ENCODE peak calls at places on chromosome 19, in five cellular contexts. A, W, S, X and B are unnamed samples.

GRCh38 chr19:33388817-33389573 is 15.5 kb downstream of the CEBPG start:
- DNase-seq in A (peak; percentile 24), S (no peak), W (no peak), X (peak; percentile 42), B (no peak)

GRCh38 chr19:46753420-46754155 is 7.3 kb upstream of the STRN4 start:
- DNase-seq in X (no peak), W (peak; percentile 56), S (peak; percentile 59), A (peak; percentile 67), B (no peak)

GRCh38 chr19:13118424-13119193 is 545 bp downstream of the NACC1 start:
- DNase-seq in W (no peak), A (peak; percentile 42), X (no peak), S (peak; percentile 59), B (no peak)

GRCh38 chr19:6273701-6274601 is 5.8 kb downstream of the MLLT1 start:
- DNase-seq in W (peak; percentile 85), X (peak; percentile 76), A (peak; percentile 82), S (peak; percentile 99), B (peak; percentile 94)

GRCh38 chr19:2478756-2479555 is 3.0 kb downstream of the GADD45B start:
- DNase-seq in X (peak; percentile 65), A (peak; percentile 79), W (peak; percentile 69), S (peak; percentile 94), B (peak; percentile 82)

GRCh38 chr19:44258835-44259413 is 762 bp upstream of the ZNF233 start:
- DNase-seq in A (no peak), S (no peak), X (no peak), W (no peak), B (no peak)

GRCh38 chr19:55526216-55527196 is 10.4 kb downstream of the SBK2 start:
- DNase-seq in A (peak; percentile 39), W (no peak), X (no peak), S (peak; percentile 83), B (peak; percentile 49)

GRCh38 chr19:40585677-40586422 is 9.2 kb downstream of the SHKBP1 start:
- DNase-seq in X (no peak), A (no peak), W (no peak), S (peak; percentile 70), B (peak; percentile 72)

GRCh38 chr19:16283103-16283469 is 41.5 kb upstream of the KLF2 start:
- DNase-seq in A (no peak), X (no peak), W (peak; percentile 50), S (no peak), B (no peak)

GRCh38 chr19:28874742-28875141 is 338.2 kb downstream of the UQCRFS1 start:
- DNase-seq in X (no peak), S (no peak), W (no peak), A (no peak), B (no peak)

GRCh38 chr19:19514881-19515763 is at the start of gene TSSK6:
- DNase-seq in A (no peak), S (no peak), X (no peak), W (no peak), B (no peak)

GRCh38 chr19:858868-859843 is at the start of gene CFD:
- DNase-seq in S (peak; percentile 36), A (no peak), X (no peak), W (peak; percentile 75), B (no peak)

GRCh38 chr19:20367811-20368294 is 197.7 kb downstream of the ZNF737 start:
- DNase-seq in A (no peak), X (peak; percentile 48), W (no peak), S (no peak), B (no peak)

GRCh38 chr19:6736169-6736916 is 1.0 kb downstream of the GPR108 start:
- DNase-seq in A (peak; percentile 75), X (peak; percentile 79), W (peak; percentile 59), S (peak; percentile 94), B (peak; percentile 86)

GRCh38 chr19:45497791-45498190 is 452 bp upstream of the PPM1N start:
- DNase-seq in W (no peak), A (no peak), S (no peak), X (no peak), B (no peak)

GRCh38 chr19:45800009-45800553 is 7.4 kb upstream of the DMWD start:
- DNase-seq in X (no peak), W (no peak), S (peak; percentile 76), A (no peak), B (peak; percentile 40)

GRCh38 chr19:38115264-38115802 is 108.7 kb downstream of the DPF1 start:
- DNase-seq in W (no peak), A (no peak), X (no peak), S (no peak), B (no peak)

GRCh38 chr19:46766569-46767317 is 20.5 kb upstream of the STRN4 start:
- DNase-seq in S (peak; percentile 38), X (no peak), A (no peak), W (no peak), B (no peak)

GRCh38 chr19:43872547-43873336 is 45.6 kb downstream of the ZNF283 start:
- DNase-seq in S (no peak), X (no peak), A (no peak), W (no peak), B (peak; percentile 5)

GRCh38 chr19:34523408-34523807 is 41.9 kb downstream of the WTIP start:
- DNase-seq in A (no peak), S (no peak), W (no peak), X (no peak), B (no peak)

GRCh38 chr19:57559008-57559403 is 657 bp downstream of the ZNF550 start:
- DNase-seq in A (no peak), W (no peak), S (peak; percentile 58), X (no peak), B (peak; percentile 10)

GRCh38 chr19:38674388-38675133 is 27.1 kb downstream of the ACTN4 start:
- DNase-seq in X (no peak), W (no peak), S (peak; percentile 23), A (peak; percentile 78), B (peak; percentile 26)

GRCh38 chr19:33374406-33374703 is 846 bp downstream of the CEBPG start:
- DNase-seq in X (peak; percentile 52), A (no peak), W (no peak), S (peak; percentile 65), B (peak; percentile 44)

GRCh38 chr19:3618144-3618810 is 8.3 kb downstream of the CACTIN start:
- DNase-seq in X (peak; percentile 54), W (peak; percentile 60), S (peak; percentile 82), A (peak; percentile 64), B (peak; percentile 57)

GRCh38 chr19:38653028-38653571 is 5.7 kb downstream of the ACTN4 start:
- DNase-seq in S (peak; percentile 81), W (no peak), A (peak; percentile 73), X (no peak), B (peak; percentile 76)

GRCh38 chr19:16801599-16801998 is 27.6 kb upstream of the SIN3B start:
- DNase-seq in A (peak; percentile 61), S (peak; percentile 70), X (no peak), W (no peak), B (peak; percentile 53)

GRCh38 chr19:1455336-1456120 is 5.6 kb downstream of the APC2 start:
- DNase-seq in A (peak; percentile 24), W (no peak), X (no peak), S (peak; percentile 77), B (peak; percentile 40)

GRCh38 chr19:23792784-23793183 is 34.1 kb upstream of the ZNF681 start:
- DNase-seq in X (no peak), S (no peak), W (no peak), A (no peak), B (no peak)

GRCh38 chr19:12773571-12773970 is 1.8 kb downstream of the HOOK2 start:
- DNase-seq in X (no peak), W (no peak), S (peak; percentile 65), A (no peak), B (peak; percentile 71)

GRCh38 chr19:16649734-16650133 is 10.2 kb downstream of the SMIM7 start:
- DNase-seq in X (no peak), W (no peak), A (no peak), S (peak; percentile 54), B (peak; percentile 24)

GRCh38 chr19:4988770-4989251 is 19.9 kb downstream of the KDM4B start:
- DNase-seq in A (peak; percentile 85), S (peak; percentile 97), X (no peak), W (no peak), B (peak; percentile 90)

GRCh38 chr19:49801966-49802661 is 11.0 kb downstream of the FUZ start:
- DNase-seq in X (peak; percentile 95), S (peak; percentile 92), A (peak; percentile 96), W (peak; percentile 99), B (peak; percentile 84)

GRCh38 chr19:13978306-13978705 is 26.0 kb downstream of the DCAF15 start:
- DNase-seq in S (peak; percentile 46), X (peak; percentile 62), A (peak; percentile 92), W (peak; percentile 63), B (no peak)

GRCh38 chr19:42132851-42133528 is 744 bp upstream of the POU2F2 start:
- DNase-seq in X (peak; percentile 82), A (peak; percentile 31), W (peak; percentile 51), S (peak; percentile 69), B (peak; percentile 41)
- H3K4me3 ChIP-seq in X (peak overlapping the region; percentile 51), A (no peak overlapping the region), W (no peak overlapping the region), S (peak overlapping the region; percentile 62), B (peak overlapping the region; percentile 67)

GRCh38 chr19:42366676-42367075 is 23.4 kb downstream of the CNFN start:
- DNase-seq in X (no peak), W (no peak), S (no peak), A (no peak), B (no peak)
- H3K4me3 ChIP-seq in X (no peak overlapping the region), W (no peak overlapping the region), S (no peak overlapping the region), A (no peak overlapping the region), B (no peak overlapping the region)

GRCh38 chr19:36257512-36257876 is 42.6 kb downstream of the ZNF146 start:
- DNase-seq in A (no peak), W (no peak), S (peak; percentile 26), X (no peak), B (no peak)
- H3K4me3 ChIP-seq in A (peak overlapping the region; percentile 25), W (peak overlapping the region; percentile 13), S (peak overlapping the region; percentile 72), X (peak overlapping the region; percentile 59), B (peak overlapping the region; percentile 43)

DNA sequence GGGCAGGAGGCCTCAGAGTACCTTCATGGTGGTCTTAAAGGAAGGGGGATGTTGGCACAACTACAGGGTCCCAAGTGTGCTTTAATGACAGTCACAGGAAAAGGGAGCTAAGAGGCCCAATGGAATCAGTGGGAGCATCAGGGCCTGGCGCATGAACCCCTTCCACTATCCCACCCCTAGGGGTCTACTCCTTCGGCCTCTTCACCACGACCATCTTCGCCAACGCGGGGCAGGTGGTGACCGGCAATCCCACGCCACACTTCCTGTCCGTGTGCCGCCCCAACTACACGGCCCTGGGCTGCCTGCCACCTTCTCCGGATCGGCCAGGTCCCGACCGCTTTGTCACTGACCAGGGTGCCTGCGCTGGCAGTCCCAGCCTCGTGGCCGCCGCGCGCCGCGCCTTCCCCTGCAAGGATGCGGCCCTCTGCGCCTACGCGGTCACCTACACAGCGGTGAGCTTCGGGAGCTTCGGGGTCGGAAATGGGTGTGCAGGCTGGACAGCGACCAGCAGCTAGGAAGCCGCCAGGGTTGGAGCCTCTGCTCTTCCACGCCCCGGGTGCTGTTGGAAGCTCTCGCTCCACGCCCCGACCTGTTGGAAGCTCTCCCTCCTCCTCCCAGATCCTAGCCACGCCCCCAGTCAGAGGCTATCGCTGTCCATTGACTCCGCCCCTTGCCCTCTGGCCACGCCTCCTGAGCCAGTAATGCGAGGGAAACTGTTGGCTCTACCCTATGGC is 6.0 kb downstream of the PLPPR2 start:
- DNase-seq in A (no peak), W (no peak), X (no peak), S (no peak), B (no peak)
- H3K4me3 ChIP-seq in A (no peak overlapping the region), W (no peak overlapping the region), X (no peak overlapping the region), S (no peak overlapping the region), B (no peak overlapping the region)